ENCODE peak calls at places on chromosome 5, in four cellular contexts. D, S, O and H are unnamed samples.

GRCh38 chr5:140235776-140236558 is 61.0 kb downstream of the CYSTM1 start:
- DNase-seq in D (no peak), S (no peak), O (no peak), H (peak; percentile 48)

GRCh38 chr5:129019401-129019908 is 54.2 kb downstream of the SLC27A6 start:
- DNase-seq in D (no peak), S (no peak), O (no peak), H (no peak)

GRCh38 chr5:154517181-154517580 is 39.2 kb upstream of the HAND1 start:
- DNase-seq in D (no peak), S (peak; percentile 77), O (no peak), H (no peak)

GRCh38 chr5:126965061-126965475 is 65.3 kb downstream of the MARCHF3 start:
- DNase-seq in D (no peak), S (no peak), O (peak; percentile 55), H (no peak)

GRCh38 chr5:139842321-139842720 is 46.7 kb downstream of the PSD2 start:
- DNase-seq in D (no peak), S (no peak), O (no peak), H (no peak)

GRCh38 chr5:43171926-43172325 is 20.1 kb upstream of the NIM1K start:
- DNase-seq in D (no peak), S (no peak), O (no peak), H (no peak)

GRCh38 chr5:63555874-63556273 is 406.4 kb downstream of the HTR1A start:
- DNase-seq in D (no peak), S (no peak), O (no peak), H (no peak)

GRCh38 chr5:69414885-69415583 is at the start of gene MARVELD2:
- DNase-seq in D (no peak), S (peak; percentile 26), O (no peak), H (peak; percentile 81)

GRCh38 chr5:164237531-164237930 is 732.1 kb downstream of the MAT2B start:
- DNase-seq in D (no peak), S (no peak), O (no peak), H (no peak)

GRCh38 chr5:133679534-133679933 is 67.2 kb upstream of the FSTL4 start:
- DNase-seq in D (no peak), S (no peak), O (no peak), H (no peak)
- TF ChIP-seq NFIC in D (no peak), S (no peak), O (no peak), H (no peak)

GRCh38 chr5:38401145-38401544 is 142.8 kb downstream of the EGFLAM start:
- DNase-seq in D (no peak), S (no peak), O (no peak), H (no peak)

GRCh38 chr5:38404236-38404635 is 145.9 kb downstream of the EGFLAM start:
- DNase-seq in D (no peak), S (no peak), O (no peak), H (no peak)

GRCh38 chr5:38408446-38409175 is 147.8 kb downstream of the LIFR start:
- DNase-seq in D (no peak), S (no peak), O (no peak), H (no peak)

GRCh38 chr5:38403407-38403806 is 145.0 kb downstream of the EGFLAM start:
- DNase-seq in D (no peak), S (no peak), O (no peak), H (no peak)

DNA sequence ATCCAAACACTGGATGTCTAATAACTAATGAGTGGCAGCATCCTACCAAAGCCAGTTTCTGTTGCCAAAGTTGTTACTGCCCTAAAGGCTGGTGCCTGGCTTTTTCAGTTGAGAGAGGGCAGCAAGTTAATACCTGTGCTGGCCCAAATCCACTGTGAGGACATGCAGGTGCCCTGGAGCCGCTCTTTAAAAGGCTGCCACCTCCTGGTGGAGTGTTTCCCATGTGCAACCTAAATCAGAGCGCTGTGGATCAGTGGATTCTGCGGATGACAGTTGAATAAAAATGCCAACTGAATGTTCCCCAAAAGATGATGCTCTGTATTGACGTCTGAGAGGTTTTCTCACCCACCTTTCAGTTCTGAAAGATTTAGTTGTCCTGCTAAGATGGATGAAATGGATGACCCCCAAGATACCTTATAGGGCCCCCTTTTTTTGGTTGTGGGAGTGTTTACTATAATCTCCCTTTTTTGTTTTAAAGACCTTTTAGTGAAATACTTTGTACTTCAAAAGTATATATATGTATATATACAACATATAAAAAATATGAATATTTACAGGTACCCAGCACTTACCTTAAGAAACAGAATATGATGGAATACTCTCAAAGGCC is 146.4 kb downstream of the EGFLAM start:
- DNase-seq in D (peak; percentile 43), S (peak; percentile 13), O (no peak), H (peak; percentile 24)
- TF ChIP-seq NFIC in D (no peak), S (no peak), O (no peak), H (no peak)

GRCh38 chr5:54577542-54577941 is 60.0 kb downstream of the SNX18 start:
- DNase-seq in D (no peak), S (no peak), O (no peak), H (no peak)

GRCh38 chr5:54580997-54581741 is 63.6 kb downstream of the SNX18 start:
- DNase-seq in D (no peak), S (no peak), O (no peak), H (no peak)

GRCh38 chr5:54586336-54586735 is 68.8 kb downstream of the SNX18 start:
- DNase-seq in D (no peak), S (no peak), O (no peak), H (no peak)

GRCh38 chr5:54581831-54582548 is 64.4 kb downstream of the SNX18 start:
- DNase-seq in D (no peak), S (no peak), O (no peak), H (no peak)
- TF ChIP-seq NFIC in D (no peak), S (no peak), O (no peak), H (no peak)

GRCh38 chr5:92559331-92559730 is 1021.7 kb downstream of the NR2F1-AS1 start:
- DNase-seq in D (no peak), S (no peak), O (no peak), H (no peak)
- TF ChIP-seq NFIC in D (no peak), S (no peak), O (no peak), H (no peak)

GRCh38 chr5:72511371-72512178 is 4.4 kb upstream of the ZNF366 start:
- DNase-seq in D (no peak), S (no peak), O (no peak), H (no peak)
- TF ChIP-seq NFIC in D (no peak), S (peak; percentile 38), O (no peak), H (no peak)

DNA sequence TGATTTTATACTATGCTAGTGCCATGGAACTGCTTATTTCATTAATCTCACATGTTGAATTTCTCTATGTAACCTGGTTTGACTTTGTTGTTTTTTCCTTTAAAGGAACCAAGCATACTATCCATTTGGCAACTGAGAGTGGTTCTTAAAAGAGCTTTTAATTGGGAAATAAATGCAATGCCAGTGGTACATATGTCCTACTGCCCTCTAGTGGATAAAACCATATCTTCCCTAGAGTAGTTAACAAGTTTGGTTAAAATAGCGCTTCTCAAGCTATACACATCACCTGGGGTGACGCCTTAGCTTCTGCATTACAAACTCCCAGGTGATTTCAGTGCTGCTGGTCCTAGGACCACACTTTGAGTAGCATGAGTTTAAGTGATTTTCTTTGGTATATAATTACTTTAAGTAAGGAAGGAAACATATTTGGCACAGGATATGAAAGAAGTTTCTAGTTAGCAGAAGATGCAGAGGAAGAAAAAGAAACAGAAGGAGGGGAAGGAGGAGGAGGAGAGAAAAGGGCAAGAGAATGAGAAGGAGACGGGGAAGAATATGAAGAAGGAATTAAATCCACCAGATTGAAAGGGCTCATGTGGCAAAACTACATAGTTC is 56.8 kb downstream of the FGF10 start:
- DNase-seq in D (peak; percentile 10), S (peak; percentile 8), O (no peak), H (peak; percentile 17)
- TF ChIP-seq NFIC in D (no peak), S (no peak), O (no peak), H (no peak)

DNA sequence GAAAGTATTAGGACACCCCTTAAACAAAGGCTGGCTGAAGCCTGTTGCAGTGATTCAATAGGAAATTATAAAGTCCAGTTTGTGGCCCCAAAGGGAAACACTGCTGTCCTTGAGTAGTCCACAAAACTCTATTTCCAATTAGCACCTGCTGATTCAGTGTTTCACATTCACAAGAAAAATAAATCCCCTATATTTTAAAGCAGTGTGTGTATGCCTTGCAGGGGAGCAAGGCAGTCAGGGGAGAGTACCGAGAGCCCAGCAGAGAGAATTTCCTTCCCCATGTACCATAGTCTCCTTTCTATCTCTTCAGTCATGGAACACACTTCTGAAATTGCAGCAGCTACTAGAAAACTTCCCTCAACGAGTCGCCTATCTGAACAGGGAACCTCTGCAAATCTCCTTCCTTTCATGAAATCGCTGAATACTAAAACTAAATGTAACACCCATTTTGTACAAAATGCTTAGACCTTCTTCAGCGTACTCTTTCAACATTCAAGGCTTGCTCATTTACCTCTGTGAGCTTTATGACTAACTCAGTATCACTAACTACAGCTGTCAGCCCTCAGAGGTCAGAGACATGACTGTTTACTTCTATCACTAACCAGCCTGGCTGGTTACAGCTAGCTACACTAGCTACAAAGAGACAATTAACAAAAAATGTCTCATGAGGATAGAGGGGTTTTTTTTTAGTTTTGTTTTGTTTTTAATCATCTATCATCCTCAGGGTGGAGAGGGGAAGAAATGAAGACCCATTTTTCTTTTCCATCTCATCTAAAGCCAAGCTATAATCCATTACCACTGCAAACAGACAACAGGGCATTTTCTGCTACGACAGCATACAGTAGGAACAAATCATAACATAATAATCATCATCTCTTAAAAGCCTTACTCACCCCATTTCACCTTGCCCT is 188.7 kb downstream of the EBF1 start:
- DNase-seq in D (no peak), S (no peak), O (no peak), H (no peak)
- TF ChIP-seq NFIC in D (no peak), S (no peak), O (peak; percentile 55), H (no peak)

GRCh38 chr5:118551031-118551430 is 437.3 kb downstream of the DTWD2 start:
- DNase-seq in D (no peak), S (no peak), O (no peak), H (no peak)

GRCh38 chr5:118545050-118545449 is 443.3 kb downstream of the DTWD2 start:
- DNase-seq in D (no peak), S (no peak), O (no peak), H (no peak)

GRCh38 chr5:118552731-118553360 is 435.5 kb downstream of the DTWD2 start:
- DNase-seq in D (no peak), S (no peak), O (no peak), H (no peak)

GRCh38 chr5:118553662-118554061 is 434.7 kb downstream of the DTWD2 start:
- DNase-seq in D (no peak), S (no peak), O (no peak), H (no peak)

GRCh38 chr5:118548761-118549160 is 439.6 kb downstream of the DTWD2 start:
- DNase-seq in D (no peak), S (no peak), O (no peak), H (peak; percentile 10)
- TF ChIP-seq NFIC in D (no peak), S (no peak), O (no peak), H (no peak)